ENCODE peak calls at places on chromosome 4, in nine cellular contexts. I is breast epithelium; M is brain microvascular endothelial cell; Y is colonic mucosa; T is CD8-positive, alpha-beta T cell; E is uterus; R is tibial artery; H is thyroid gland; B is Karpas-422. G is an unnamed sample.

GRCh38 chr4:151671541-151672059 is 89.2 kb downstream of the GATB start:
- DNase-seq in R (no peak), M (no peak), T (no peak), B (no peak), Y (no peak), I (no peak), H (peak; percentile 22), E (no peak), G (no peak)

GRCh38 chr4:15778191-15778741 is at the start of gene CD38:
- DNase-seq in T (no peak), H (no peak), R (peak; percentile 69), E (no peak), B (peak; percentile 65), Y (peak; percentile 43), M (peak; percentile 8), I (no peak), G (peak; percentile 47)

GRCh38 chr4:150425161-150425560 is 156.8 kb upstream of the MAB21L2 start:
- DNase-seq in Y (no peak), T (no peak), E (no peak), H (no peak), I (no peak), R (no peak), M (no peak), B (no peak), G (no peak)

GRCh38 chr4:113524096-113524495 is 237.4 kb downstream of the CAMK2D start:
- DNase-seq in R (no peak), M (no peak), E (no peak), B (no peak), Y (no peak), I (no peak), H (no peak), T (no peak), G (no peak)

GRCh38 chr4:3491681-3492405 is 28.7 kb downstream of the DOK7 start:
- DNase-seq in B (no peak), H (no peak), I (no peak), E (no peak), R (no peak), Y (no peak), M (peak; percentile 6), T (no peak), G (no peak)

GRCh38 chr4:42151568-42152506 is 618 bp downstream of the BEND4 start:
- DNase-seq in E (no peak), T (no peak), B (no peak), M (no peak), H (no peak), I (no peak), R (no peak), Y (peak; percentile 26), G (peak; percentile 37)

GRCh38 chr4:37601527-37601926 is 84.6 kb downstream of the RELL1 start:
- DNase-seq in E (no peak), B (no peak), M (peak; percentile 82), T (no peak), Y (peak; percentile 65), H (no peak), R (no peak), I (no peak), G (no peak)

GRCh38 chr4:142379277-142380051 is 466.6 kb downstream of the INPP4B start:
- DNase-seq in Y (no peak), R (no peak), I (no peak), M (peak; percentile 53), E (no peak), H (no peak), B (no peak), T (no peak), G (no peak)

GRCh38 chr4:80259012-80259411 is 7.5 kb upstream of the FGF5 start:
- DNase-seq in T (no peak), H (no peak), Y (no peak), E (no peak), B (no peak), I (no peak), R (no peak), M (no peak), G (no peak)
- H3K27me3 ChIP-seq in T (no peaks in the 10 kb centered on the region), H (peaks cover 4% of the 10 kb centered on the region), Y (peaks cover 8% of the 10 kb centered on the region), E (no peaks in the 10 kb centered on the region), B (no peaks in the 10 kb centered on the region), I (no peaks in the 10 kb centered on the region), R (peaks cover 43% of the 10 kb centered on the region), M (no peaks in the 10 kb centered on the region), G (peaks cover 7% of the 10 kb centered on the region)

DNA sequence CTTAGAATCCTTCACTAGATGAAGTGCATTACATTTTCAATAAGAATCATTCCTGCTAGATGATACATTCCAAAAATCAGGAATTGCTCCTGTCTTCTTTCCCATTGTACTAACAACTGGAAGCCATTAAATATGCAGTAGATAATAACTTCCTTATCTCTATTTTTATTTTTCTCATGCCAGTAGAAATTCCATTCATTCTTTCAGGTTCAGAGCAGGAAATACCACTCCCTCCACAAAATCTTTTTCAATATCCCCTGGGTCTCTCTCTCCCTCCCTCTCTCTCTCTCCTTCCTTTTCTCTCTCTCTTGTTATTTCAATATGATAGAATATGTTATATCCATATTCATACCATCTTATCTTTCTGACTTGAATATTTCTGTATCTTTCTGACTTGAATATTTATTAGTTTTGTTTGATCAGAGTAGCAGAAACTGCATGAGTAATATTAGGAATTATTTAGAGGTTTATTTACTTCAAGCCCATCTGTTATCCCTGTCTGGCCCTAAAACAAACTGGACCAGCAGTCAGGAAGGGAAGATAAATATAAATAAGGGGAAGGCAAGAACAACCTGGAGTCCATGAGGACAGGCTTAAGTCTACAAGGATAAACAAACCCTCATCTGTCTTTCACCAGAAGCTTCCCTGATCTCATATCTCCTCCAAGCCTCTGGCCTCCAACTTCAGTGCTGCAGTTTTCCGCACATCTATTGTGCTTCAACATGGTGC is 525.1 kb downstream of the CENPC start:
- DNase-seq in H (no peak), T (no peak), B (no peak), M (no peak), I (no peak), E (no peak), Y (no peak), R (no peak), G (no peak)
- H3K27ac ChIP-seq in H (no peak overlapping the region), T (no peak overlapping the region), B (no peak overlapping the region), M (peak overlapping the region; percentile 30), I (no peak overlapping the region), E (no peak overlapping the region), Y (no peak overlapping the region), R (no peak overlapping the region), G (no peak overlapping the region)

GRCh38 chr4:82284475-82284857 is 89.3 kb downstream of the HNRNPD start:
- DNase-seq in Y (no peak), I (no peak), E (no peak), H (no peak), R (no peak), B (no peak), T (no peak), M (peak; percentile 2), G (no peak)
- H3K4me3 ChIP-seq in Y (peak overlapping the region; percentile 23), I (peak overlapping the region; percentile 69), E (peak overlapping the region; percentile 27), H (peak overlapping the region; percentile 32), R (peak overlapping the region; percentile 51), B (peak overlapping the region; percentile 43), T (peak overlapping the region; percentile 63), M (peak overlapping the region; percentile 53), G (peak overlapping the region; percentile 28)

DNA sequence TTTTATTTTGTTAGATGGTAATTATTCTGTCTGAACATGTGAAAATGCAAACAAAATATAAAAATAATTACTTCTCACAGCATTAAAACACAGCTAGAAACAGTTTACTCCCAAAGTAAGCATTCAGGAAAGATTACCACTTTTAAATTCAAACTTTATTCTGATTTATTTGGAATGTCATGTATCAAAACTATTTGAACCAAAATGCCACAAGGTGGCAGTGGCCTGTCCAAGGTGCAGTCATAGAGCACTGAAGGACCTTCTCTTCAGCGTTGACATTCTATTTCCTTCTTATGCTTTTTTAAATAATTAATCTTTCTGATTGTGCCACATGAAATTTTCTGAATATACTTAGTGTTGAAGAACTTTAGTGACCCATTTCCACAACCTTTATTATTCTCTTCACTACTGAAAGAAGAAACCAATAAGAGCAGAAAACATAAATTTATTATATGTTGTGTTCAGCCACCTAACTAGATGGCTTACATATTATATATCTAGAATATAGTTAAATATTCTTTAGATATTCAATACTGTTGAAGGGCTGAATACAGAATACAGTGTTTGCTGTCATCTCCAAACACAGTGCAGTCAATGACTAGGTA is 283.6 kb downstream of the CFAP299 start:
- DNase-seq in Y (no peak), T (no peak), E (no peak), I (no peak), M (no peak), H (no peak), B (peak; percentile 40), R (no peak), G (no peak)
- H3K27me3 ChIP-seq in Y (no peaks in the 10 kb centered on the region), T (no peaks in the 10 kb centered on the region), E (no peaks in the 10 kb centered on the region), I (no peaks in the 10 kb centered on the region), M (no peaks in the 10 kb centered on the region), H (no peaks in the 10 kb centered on the region), B (no peaks in the 10 kb centered on the region), R (no peaks in the 10 kb centered on the region), G (no peaks in the 10 kb centered on the region)

GRCh38 chr4:39024311-39024865 is 7.8 kb downstream of the TMEM156 start:
- DNase-seq in E (no peak), T (no peak), M (no peak), Y (no peak), I (no peak), R (no peak), B (no peak), H (no peak), G (no peak)
- H3K27ac ChIP-seq in E (no peak overlapping the region), T (no peak overlapping the region), M (no peak overlapping the region), Y (no peak overlapping the region), I (no peak overlapping the region), R (no peak overlapping the region), B (no peak overlapping the region), H (no peak overlapping the region), G (no peak overlapping the region)

GRCh38 chr4:688695-689497 is at the start of gene SLC49A3:
- DNase-seq in M (no peak), B (no peak), T (no peak), I (no peak), R (no peak), E (no peak), H (peak; percentile 41), Y (no peak), G (peak; percentile 57)
- H3K4me3 ChIP-seq in M (peak within 1 kb of the TSS; percentile 44), B (no peak within 1 kb of the TSS), T (no peak within 1 kb of the TSS), I (peak within 1 kb of the TSS; percentile 84), R (peak within 1 kb of the TSS; percentile 54), E (peak within 1 kb of the TSS; percentile 31), H (peak within 1 kb of the TSS; percentile 18), Y (peak within 1 kb of the TSS; percentile 41), G (peak within 1 kb of the TSS; percentile 51)

DNA sequence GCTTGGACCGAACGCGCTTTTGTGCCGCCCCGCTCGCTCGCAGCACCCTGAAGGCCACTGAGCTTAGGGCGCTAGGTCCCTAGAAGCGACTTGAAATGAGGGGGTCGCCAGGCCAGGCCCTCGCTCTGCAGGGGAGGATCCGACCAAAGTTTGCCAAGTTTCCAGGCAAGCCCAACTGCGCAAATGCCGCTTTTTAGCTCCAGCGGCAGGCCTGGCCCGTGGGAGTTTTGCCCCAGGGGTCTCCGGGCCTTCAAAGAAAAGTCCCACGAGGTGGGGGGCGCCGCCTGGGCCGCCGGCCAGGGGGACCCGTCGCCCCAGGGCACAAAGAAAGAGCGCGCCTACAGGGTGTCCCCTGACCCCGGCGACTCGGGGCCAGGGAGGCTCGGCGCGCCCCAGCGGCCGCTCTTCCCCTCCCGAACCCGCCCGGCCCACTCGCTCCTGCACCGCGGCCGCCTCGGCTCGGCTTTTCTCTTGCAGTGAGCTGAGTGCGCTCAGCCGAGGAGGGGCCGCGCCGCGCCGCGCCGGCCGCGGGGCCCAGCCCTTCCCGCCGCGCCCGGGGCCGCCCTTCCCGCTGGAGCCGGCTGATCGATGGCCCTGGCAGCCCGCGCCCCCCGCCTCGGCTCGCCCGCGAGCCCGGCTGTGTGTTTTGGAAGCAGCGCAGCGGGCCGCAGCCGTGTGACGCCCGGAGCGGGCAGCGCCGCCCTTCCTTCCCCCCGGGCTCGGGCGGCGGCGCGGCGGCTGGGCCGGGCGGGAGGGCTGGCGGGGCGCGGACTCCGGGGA is 788 bp upstream of the KLF3 start:
- DNase-seq in I (peak; percentile 55), E (no peak), R (no peak), T (no peak), H (no peak), M (no peak), B (peak; percentile 66), Y (peak; percentile 45), G (peak; percentile 58)
- H3K27me3 ChIP-seq in I (no peaks in the 10 kb centered on the region), E (no peaks in the 10 kb centered on the region), R (no peaks in the 10 kb centered on the region), T (no peaks in the 10 kb centered on the region), H (no peaks in the 10 kb centered on the region), M (no peaks in the 10 kb centered on the region), B (no peaks in the 10 kb centered on the region), Y (no peaks in the 10 kb centered on the region), G (no peaks in the 10 kb centered on the region)

GRCh38 chr4:123856689-123857545 is 460.3 kb downstream of the SPRY1 start:
- DNase-seq in M (peak; percentile 34), T (no peak), Y (peak; percentile 48), E (no peak), H (no peak), R (no peak), B (no peak), I (no peak), G (no peak)
- H3K27ac ChIP-seq in M (peak overlapping the region; percentile 1), T (no peak overlapping the region), Y (peak overlapping the region; percentile 3), E (peak overlapping the region; percentile 15), H (peak overlapping the region; percentile 28), R (peak overlapping the region; percentile 18), B (no peak overlapping the region), I (peak overlapping the region; percentile 26), G (peak overlapping the region; percentile 45)